ENCODE peak calls at places on chromosomes 4 and X, in nine cellular contexts. U is body of pancreas, M is sigmoid colon, K is esophagus squamous epithelium, J is K562, W is IMR-90, L is right lobe of liver, S is uterus, V is GM12878. R is an unnamed sample.

GRCh38 chrX:118182050-118182449 is 65.4 kb upstream of the KLHL13 start:
- DNase-seq in U (no peak), M (no peak), K (no peak), J (no peak), W (peak; percentile 15), L (no peak), S (no peak), V (no peak), R (no peak)

GRCh38 chr4:162443510-162443909 is 279.7 kb upstream of the FSTL5 start:
- DNase-seq in U (no peak), M (no peak), K (no peak), J (no peak), W (no peak), L (no peak), S (no peak), V (no peak), R (no peak)

GRCh38 chr4:101123231-101123630 is 224.1 kb downstream of the PPP3CA start:
- DNase-seq in U (no peak), M (no peak), K (no peak), J (no peak), W (no peak), L (no peak), S (no peak), V (no peak), R (no peak)

GRCh38 chr4:106569151-106570029 is 200.8 kb upstream of the GIMD1 start:
- DNase-seq in U (no peak), M (no peak), K (no peak), J (no peak), W (peak; percentile 21), L (no peak), S (no peak), V (no peak), R (peak; percentile 74)

GRCh38 chrX:114051667-114052315 is 532.1 kb upstream of the HTR2C start:
- DNase-seq in U (no peak), M (no peak), K (no peak), J (no peak), W (no peak), L (no peak), S (no peak), V (no peak), R (no peak)

GRCh38 chr4:169005453-169006099 is 4.5 kb downstream of the CBR4 start:
- DNase-seq in U (no peak), M (no peak), K (no peak), J (no peak), W (peak; percentile 35), L (no peak), S (no peak), V (no peak), R (no peak)

GRCh38 chr4:26108024-26108423 is 194.0 kb downstream of the SMIM20 start:
- DNase-seq in U (no peak), M (no peak), K (no peak), J (peak; percentile 35), W (no peak), L (no peak), S (no peak), V (no peak), R (no peak)

GRCh38 chr4:10018818-10019438 is 2.4 kb downstream of the SLC2A9 start:
- DNase-seq in U (peak; percentile 93), M (peak; percentile 99), K (peak; percentile 78), J (peak; percentile 92), W (peak; percentile 93), L (peak; percentile 91), S (peak; percentile 98), V (peak; percentile 64), R (peak; percentile 99)

GRCh38 chr4:168981460-168981859 is 28.6 kb downstream of the CBR4 start:
- DNase-seq in U (no peak), M (no peak), K (no peak), J (no peak), W (peak; percentile 60), L (no peak), S (no peak), V (no peak), R (no peak)

GRCh38 chr4:157781361-157781760 is 391.5 kb downstream of the GASK1B start:
- DNase-seq in U (no peak), M (no peak), K (no peak), J (no peak), W (no peak), L (no peak), S (no peak), V (no peak), R (no peak)

GRCh38 chrX:110418857-110419249 is 60.2 kb downstream of the RTL9 start:
- DNase-seq in U (no peak), M (no peak), K (no peak), J (peak; percentile 15), W (peak; percentile 86), L (no peak), S (no peak), V (no peak), R (no peak)

GRCh38 chr4:91525627-91526026 is 778.1 kb upstream of the GRID2 start:
- DNase-seq in U (no peak), M (no peak), K (no peak), J (no peak), W (no peak), L (no peak), S (no peak), V (no peak), R (no peak)

GRCh38 chr4:38818441-38818976 is 13.9 kb upstream of the TLR1 start:
- DNase-seq in U (no peak), M (no peak), K (no peak), J (no peak), W (no peak), L (no peak), S (no peak), V (peak; percentile 81), R (no peak)

GRCh38 chr4:84916233-84916632 is 50.3 kb downstream of the WDFY3 start:
- DNase-seq in U (no peak), M (no peak), K (no peak), J (no peak), W (no peak), L (no peak), S (no peak), V (no peak), R (no peak)

DNA sequence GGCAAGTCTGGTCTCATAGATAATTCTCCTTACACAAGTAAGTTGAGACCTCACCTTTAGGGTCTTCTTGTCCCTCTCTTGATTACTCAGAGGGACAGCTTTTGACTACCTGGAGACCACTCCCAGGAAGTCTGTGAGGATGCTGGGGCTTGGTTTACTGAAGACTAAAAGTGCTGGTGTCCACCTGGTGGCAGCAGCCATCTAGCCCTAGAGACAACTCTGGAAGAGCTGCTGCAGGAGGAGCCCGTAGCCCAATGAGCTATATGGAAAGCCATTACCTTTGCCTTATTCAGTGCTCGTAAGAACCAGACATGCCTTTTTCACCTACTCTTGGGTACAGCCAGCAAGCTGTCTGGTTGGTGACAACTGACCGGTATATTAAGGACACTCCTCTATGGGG is 7.3 kb downstream of the FGFBP2 start:
- DNase-seq in U (no peak), M (no peak), K (no peak), J (no peak), W (peak; percentile 23), L (no peak), S (no peak), V (no peak), R (no peak)
- TF ChIP-seq CTCF in U (no peak), M (no peak), K (no peak), J (no peak), W (peak; percentile 36), L (no peak), S (no peak), V (peak; percentile 13), R (no peak)

GRCh38 chr4:113604955-113605354 is 156.6 kb downstream of the CAMK2D start:
- DNase-seq in U (no peak), M (no peak), K (no peak), J (no peak), W (peak; percentile 64), L (no peak), S (no peak), V (no peak), R (no peak)

GRCh38 chr4:113603926-113604325 is 157.6 kb downstream of the CAMK2D start:
- DNase-seq in U (no peak), M (no peak), K (no peak), J (no peak), W (peak; percentile 40), L (no peak), S (no peak), V (no peak), R (no peak)

GRCh38 chr4:113607998-113608397 is 153.5 kb downstream of the CAMK2D start:
- DNase-seq in U (no peak), M (no peak), K (no peak), J (no peak), W (no peak), L (no peak), S (no peak), V (no peak), R (no peak)

GRCh38 chr4:113610542-113610941 is 151.0 kb downstream of the CAMK2D start:
- DNase-seq in U (peak; percentile 26), M (no peak), K (no peak), J (no peak), W (no peak), L (no peak), S (no peak), V (no peak), R (no peak)

GRCh38 chr4:113607147-113607720 is 154.3 kb downstream of the CAMK2D start:
- DNase-seq in U (no peak), M (no peak), K (no peak), J (no peak), W (no peak), L (no peak), S (no peak), V (no peak), R (no peak)
- H3K4me3 ChIP-seq in U (no peak overlapping the region), M (no peak overlapping the region), K (no peak overlapping the region), J (no peak overlapping the region), W (no peak overlapping the region), L (no peak overlapping the region), S (no peak overlapping the region), V (no peak overlapping the region), R (no peak overlapping the region)

DNA sequence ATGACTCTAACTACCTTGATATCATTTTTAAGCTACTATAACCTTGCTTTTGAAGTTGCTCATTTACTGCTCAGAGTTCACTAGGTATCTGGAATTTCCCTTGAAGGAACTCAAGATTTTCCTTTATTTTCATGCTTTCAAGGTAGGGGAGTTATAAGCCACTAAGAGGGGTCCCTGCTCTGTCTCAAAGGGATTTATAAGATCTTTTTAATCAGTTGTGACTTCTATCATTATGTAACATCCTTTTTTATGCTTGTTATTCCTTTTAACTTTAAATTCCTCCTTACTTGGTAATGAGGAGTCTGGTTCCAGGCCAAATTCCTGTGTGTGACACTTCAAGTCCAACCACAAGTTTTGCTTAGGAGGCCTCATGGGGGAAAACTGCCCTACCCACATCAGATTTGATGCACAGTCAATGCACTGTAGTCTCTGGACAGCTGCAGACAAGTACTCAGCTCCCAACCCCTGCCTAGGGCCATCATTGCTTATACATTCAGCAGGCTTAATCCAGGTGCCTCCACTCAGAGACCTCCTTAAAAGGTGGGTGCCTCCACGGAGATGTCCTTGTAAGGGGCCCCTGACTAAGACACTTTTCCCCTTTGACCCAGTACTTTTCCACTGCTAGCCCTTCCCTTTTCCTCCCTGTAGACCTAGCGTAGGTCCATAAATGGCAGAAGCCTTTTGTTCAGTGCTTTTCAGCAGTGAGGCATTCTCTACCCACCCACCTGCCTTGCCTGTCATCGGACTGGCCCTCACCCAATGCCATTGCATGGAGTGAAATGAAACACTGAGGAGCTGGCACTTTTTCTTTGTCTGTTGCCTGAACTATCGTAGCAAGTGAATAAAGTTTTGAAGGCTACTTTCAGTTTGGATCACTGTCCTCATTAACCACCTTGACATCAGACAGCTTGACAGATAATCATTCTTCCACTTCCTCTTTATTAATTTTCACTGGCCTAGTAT is 23.9 kb upstream of the PLK4 start:
- DNase-seq in U (no peak), M (no peak), K (no peak), J (no peak), W (peak; percentile 93), L (no peak), S (no peak), V (peak; percentile 60), R (no peak)
- TF ChIP-seq POLR2A in U (no peak), M (no peak), K (no peak), J (no peak), W (no peak), L (no peak), S (no peak), V (peak; percentile 71), R (no peak)

GRCh38 chrX:49838374-49838773 is 9.3 kb downstream of the PAGE4 start:
- DNase-seq in U (peak; percentile 47), M (no peak), K (no peak), J (peak; percentile 11), W (peak; percentile 15), L (no peak), S (peak; percentile 21), V (no peak), R (no peak)
- TF ChIP-seq CTCF in U (peak; percentile 44), M (peak; percentile 24), K (peak; percentile 49), J (peak; percentile 49), W (peak; percentile 56), L (peak; percentile 73), S (peak; percentile 64), V (peak; percentile 67), R (no peak)